ENCODE peak calls at places on chromosomes 6 and 20, in ten cellular contexts. L is activated naive CD4-positive, alpha-beta T cell treated with Interleukin-2 at 50 U/mL for 16 hours; D is nephron progenitor cell; C is ELR; M is cardiac septum; Y is EL; J is progenitor cell of endocrine pancreas; A is head of caudate nucleus; P is SK-N-DZ; S is T follicular helper cell. X is an unnamed sample.

GRCh38 chr6:132715204-132715603 is 1.3 kb upstream of the VNN1 start:
- DNase-seq in S (no peak), A (peak; percentile 75), M (no peak), P (peak; percentile 28), J (peak; percentile 11), Y (peak; percentile 65), L (no peak), C (peak; percentile 86), D (peak; percentile 12), X (peak; percentile 14)

GRCh38 chr20:33532753-33533459 is 43.0 kb downstream of the CBFA2T2 start:
- DNase-seq in L (no peak), M (no peak), C (no peak), J (no peak), P (no peak), S (no peak), Y (no peak), A (no peak), D (no peak), X (no peak)

GRCh38 chr6:163494279-163494727 is 79.8 kb downstream of the QKI start:
- DNase-seq in D (no peak), J (no peak), C (peak; percentile 62), S (no peak), L (no peak), P (no peak), Y (peak; percentile 62), A (no peak), M (no peak), X (no peak)

GRCh38 chr20:16158090-16158975 is 414.9 kb downstream of the KIF16B start:
- DNase-seq in C (no peak), L (no peak), Y (no peak), D (no peak), J (no peak), M (no peak), S (no peak), P (no peak), A (no peak), X (no peak)

GRCh38 chr6:41306187-41306854 is 19.8 kb upstream of the TREM1 start:
- DNase-seq in M (no peak), L (peak; percentile 36), C (peak; percentile 64), J (peak; percentile 30), D (peak; percentile 49), A (peak; percentile 27), P (peak; percentile 53), S (peak; percentile 19), Y (peak; percentile 41), X (peak; percentile 67)

GRCh38 chr6:145727817-145728388 is 7.4 kb downstream of the EPM2A start:
- DNase-seq in L (no peak), Y (no peak), A (no peak), P (no peak), M (no peak), J (no peak), S (no peak), D (no peak), C (no peak), X (no peak)

GRCh38 chr6:148565931-148566663 is 180.7 kb upstream of the UST start:
- DNase-seq in M (no peak), J (no peak), S (no peak), P (no peak), L (peak; percentile 43), D (no peak), A (no peak), Y (peak; percentile 93), C (peak; percentile 95), X (no peak)

GRCh38 chr20:31824125-31824485 is 4.9 kb downstream of the MYLK2 start:
- DNase-seq in P (no peak), S (no peak), A (no peak), M (no peak), D (no peak), L (no peak), Y (no peak), J (no peak), C (no peak), X (no peak)

GRCh38 chr6:121175827-121176226 is 158.5 kb downstream of the TBC1D32 start:
- DNase-seq in D (no peak), J (no peak), M (no peak), L (no peak), Y (no peak), S (no peak), C (no peak), A (no peak), P (no peak), X (no peak)

GRCh38 chr6:104995989-104996617 is 39.2 kb downstream of the LIN28B start:
- DNase-seq in D (no peak), J (no peak), A (no peak), M (no peak), P (peak; percentile 9), Y (peak; percentile 45), C (peak; percentile 48), L (no peak), S (no peak), X (no peak)

GRCh38 chr6:37807656-37808055 is 11.9 kb upstream of the ZFAND3 start:
- DNase-seq in P (no peak), J (no peak), C (no peak), S (no peak), D (peak; percentile 20), A (no peak), L (no peak), Y (no peak), M (no peak), X (no peak)

GRCh38 chr6:72386324-72386723 is 235.5 kb upstream of the KCNQ5 start:
- DNase-seq in P (no peak), Y (peak; percentile 12), L (no peak), M (no peak), C (peak; percentile 3), J (no peak), S (no peak), A (no peak), D (no peak), X (no peak)

GRCh38 chr6:154824076-154824475 is 90.9 kb downstream of the SCAF8 start:
- DNase-seq in D (no peak), J (no peak), S (no peak), M (no peak), Y (no peak), L (no peak), P (no peak), A (no peak), C (no peak), X (peak; percentile 5)

GRCh38 chr6:117771403-117771802 is 96.1 kb downstream of the NUS1 start:
- DNase-seq in Y (no peak), L (no peak), C (no peak), D (no peak), M (no peak), A (no peak), J (no peak), P (no peak), S (no peak), X (no peak)

GRCh38 chr6:6319947-6320811 is at the start of gene F13A1:
- DNase-seq in M (no peak), J (no peak), C (no peak), Y (no peak), P (no peak), L (no peak), A (no peak), S (no peak), D (peak; percentile 30), X (no peak)

GRCh38 chr20:32582659-32583580 is 2.2 kb downstream of the NOL4L start:
- DNase-seq in L (peak; percentile 21), J (peak; percentile 66), C (peak; percentile 34), D (peak; percentile 71), Y (peak; percentile 16), A (peak; percentile 58), S (no peak), M (no peak), P (peak; percentile 57), X (no peak)

GRCh38 chr6:107665386-107665785 is 158.7 kb downstream of the SCML4 start:
- DNase-seq in S (no peak), M (no peak), J (no peak), A (no peak), C (peak; percentile 47), D (no peak), Y (peak; percentile 54), P (no peak), L (no peak), X (no peak)

GRCh38 chr6:95093154-95093553 is 484.2 kb upstream of the MANEA start:
- DNase-seq in P (no peak), D (no peak), Y (no peak), C (no peak), L (no peak), A (no peak), J (no peak), S (no peak), M (no peak), X (no peak)

GRCh38 chr6:62923728-62924127 is 287.5 kb upstream of the FKBP1C start:
- DNase-seq in L (no peak), C (no peak), S (no peak), A (no peak), J (no peak), D (no peak), P (no peak), M (no peak), Y (no peak), X (no peak)

GRCh38 chr6:109794201-109794926 is 103.3 kb downstream of the FIG4 start:
- DNase-seq in M (no peak), C (peak; percentile 97), L (no peak), J (no peak), Y (peak; percentile 91), P (no peak), A (no peak), D (no peak), S (no peak), X (no peak)

GRCh38 chr20:39745380-39745779 is 783.2 kb downstream of the DHX35 start:
- DNase-seq in L (no peak), D (no peak), Y (no peak), J (no peak), S (no peak), P (no peak), M (no peak), C (no peak), A (no peak), X (no peak)

GRCh38 chr20:12928755-12929401 is 79.9 kb upstream of the SPTLC3 start:
- DNase-seq in J (no peak), M (no peak), A (no peak), D (no peak), C (peak; percentile 92), S (no peak), L (no peak), Y (peak; percentile 81), P (no peak), X (no peak)

GRCh38 chr20:2692886-2693285 is 306 bp downstream of the EBF4 start:
- DNase-seq in Y (no peak), P (no peak), C (no peak), D (peak; percentile 58), L (no peak), A (no peak), J (no peak), M (no peak), S (no peak), X (no peak)

GRCh38 chr6:111683749-111684267 is 78.1 kb upstream of the TRAF3IP2 start:
- DNase-seq in C (no peak), S (no peak), D (no peak), L (no peak), M (no peak), Y (peak; percentile 16), A (no peak), P (no peak), J (no peak), X (no peak)

GRCh38 chr6:41546475-41546865 is 289 bp downstream of the FOXP4 start:
- DNase-seq in D (no peak), Y (no peak), J (no peak), C (no peak), A (no peak), P (no peak), L (no peak), S (peak; percentile 38), M (no peak), X (peak; percentile 51)

GRCh38 chr6:109060585-109060984 is 34.1 kb downstream of the SESN1 start:
- DNase-seq in S (no peak), Y (no peak), A (no peak), C (no peak), M (no peak), L (no peak), P (no peak), D (no peak), J (no peak), X (no peak)

GRCh38 chr6:16857969-16858592 is 96.8 kb upstream of the ATXN1 start:
- DNase-seq in Y (no peak), D (no peak), S (no peak), L (no peak), A (no peak), M (no peak), P (peak; percentile 33), C (no peak), J (no peak), X (no peak)

GRCh38 chr6:166488081-166488685 is 98.3 kb downstream of the RAMACL start:
- DNase-seq in Y (no peak), M (no peak), C (no peak), L (peak; percentile 76), P (no peak), S (peak; percentile 72), A (peak; percentile 42), J (no peak), D (no peak), X (no peak)

X was measured in COR-L47.